ENCODE peak calls at places on chromosomes 16 and 17, in nine cellular contexts. Y is HEK293T; E is T follicular helper cell; Q is bronchial epithelial cell; I is RPMI7951; A is activated CD4-positive, CD25-positive, alpha-beta regulatory T cell treated with anti-CD3 and anti-CD28 coated beads, Interleukin-2, amount 50 U/mL, for 16 hours; P is hepatocyte; L is SW 1271; S is activated naive CD4-positive, alpha-beta T cell. Z is an unnamed sample.

GRCh38 chr17:75694536-75694935 is 26.7 kb upstream of the ITGB4 start:
- DNase-seq in Y (no peak), E (no peak), Q (no peak), I (no peak), A (no peak), P (no peak), L (no peak), S (no peak), Z (no peak)

GRCh38 chr16:74769791-74770190 is 4.8 kb downstream of the FA2H start:
- DNase-seq in Y (no peak), E (no peak), Q (no peak), I (no peak), A (no peak), P (no peak), L (no peak), S (no peak), Z (no peak)

GRCh38 chr17:39663688-39664580 is 1.2 kb upstream of the TCAP start:
- DNase-seq in Y (peak), E (no peak), Q (no peak), I (no peak), A (no peak), P (peak), L (no peak), S (no peak), Z (peak)

GRCh38 chr16:4537376-4538066 is 1.1 kb downstream of the CDIP1 start:
- DNase-seq in Y (no peak), E (no peak), Q (no peak), I (no peak), A (no peak), P (no peak), L (no peak), S (no peak), Z (no peak)

GRCh38 chr17:78722101-78722761 is 59.8 kb downstream of the CYTH1 start:
- DNase-seq in Y (no peak), E (no peak), Q (no peak), I (no peak), A (no peak), P (no peak), L (no peak), S (no peak), Z (no peak)

GRCh38 chr17:47237841-47238240 is 15.8 kb upstream of the ITGB3 start:
- DNase-seq in Y (no peak), E (no peak), Q (no peak), I (no peak), A (no peak), P (no peak), L (no peak), S (no peak), Z (no peak)

GRCh38 chr17:57195790-57196460 is 60.4 kb upstream of the MSI2 start:
- DNase-seq in Y (no peak), E (no peak), Q (peak), I (no peak), A (no peak), P (no peak), L (no peak), S (no peak), Z (no peak)

GRCh38 chr17:2017274-2017941 is 7.7 kb downstream of the RTN4RL1 start:
- DNase-seq in Y (no peak), E (no peak), Q (no peak), I (no peak), A (no peak), P (no peak), L (no peak), S (no peak), Z (no peak)

GRCh38 chr17:4583796-4584124 is 569 bp upstream of the SMTNL2 start:
- DNase-seq in Y (peak), E (no peak), Q (no peak), I (no peak), A (no peak), P (peak), L (no peak), S (no peak), Z (no peak)

GRCh38 chr17:78401246-78401645 is 22.8 kb downstream of the PGS1 start:
- DNase-seq in Y (no peak), E (no peak), Q (peak), I (peak), A (no peak), P (no peak), L (no peak), S (no peak), Z (no peak)

GRCh38 chr17:77356109-77356689 is 215.4 kb downstream of the SEC14L1 start:
- DNase-seq in Y (no peak), E (no peak), Q (peak), I (no peak), A (no peak), P (no peak), L (peak), S (no peak), Z (no peak)

GRCh38 chr16:56600398-56600999 is 7.9 kb upstream of the MT2A start:
- DNase-seq in Y (peak), E (no peak), Q (peak), I (peak), A (no peak), P (peak), L (peak), S (no peak), Z (peak)

GRCh38 chr16:78897299-78897698 is 703.2 kb downstream of the MAF start:
- DNase-seq in Y (no peak), E (no peak), Q (peak), I (no peak), A (no peak), P (no peak), L (no peak), S (no peak), Z (no peak)

GRCh38 chr16:50597563-50598255 is 49.5 kb downstream of the NKD1 start:
- DNase-seq in Y (no peak), E (no peak), Q (no peak), I (no peak), A (no peak), P (no peak), L (no peak), S (no peak), Z (no peak)

GRCh38 chr17:14749269-14749668 is 448.4 kb downstream of the HS3ST3B1 start:
- DNase-seq in Y (no peak), E (no peak), Q (no peak), I (no peak), A (no peak), P (no peak), L (no peak), S (no peak), Z (no peak)

GRCh38 chr17:53722407-53722806 is 100.3 kb upstream of the KIF2B start:
- DNase-seq in Y (no peak), E (no peak), Q (peak), I (peak), A (no peak), P (peak), L (peak), S (no peak), Z (no peak)

Z was measured in HT-29.